ENCODE peak calls at places on chromosomes 4 and X, in five cellular contexts. One of them, this sample, is unnamed.

GRCh38 chrX:45134303-45134702 is 66.4 kb downstream of the DIPK2B start:
- DNase-seq in A549: no peak
- DNase-seq in GM12878: no peak
- DNase-seq in K562: no peak
- DNase-seq in HepG2: peak; percentile 77
- DNase-seq in this sample: no peak

GRCh38 chrX:44872319-44872816 is 620 bp upstream of the KDM6A start:
- DNase-seq in A549: no peak
- DNase-seq in GM12878: no peak
- DNase-seq in K562: peak; percentile 45
- DNase-seq in HepG2: no peak
- DNase-seq in this sample: peak; percentile 41

GRCh38 chrX:109632906-109633504 is 8.0 kb upstream of the KCNE5 start:
- DNase-seq in A549: peak; percentile 20
- DNase-seq in GM12878: no peak
- DNase-seq in K562: peak; percentile 36
- DNase-seq in HepG2: no peak
- DNase-seq in this sample: peak; percentile 50

GRCh38 chrX:71992711-71993110 is 82.1 kb downstream of the NHSL2 start:
- DNase-seq in A549: no peak
- DNase-seq in GM12878: no peak
- DNase-seq in K562: no peak
- DNase-seq in HepG2: no peak
- DNase-seq in this sample: no peak

GRCh38 chr4:138111462-138112000 is 130.6 kb downstream of the SLC7A11 start:
- DNase-seq in A549: no peak
- DNase-seq in GM12878: no peak
- DNase-seq in K562: no peak
- DNase-seq in HepG2: peak; percentile 59
- DNase-seq in this sample: peak; percentile 72

GRCh38 chrX:44871114-44871645 is 1.8 kb upstream of the KDM6A start:
- DNase-seq in A549: no peak
- DNase-seq in GM12878: no peak
- DNase-seq in K562: no peak
- DNase-seq in HepG2: no peak
- DNase-seq in this sample: no peak

GRCh38 chr4:95304898-95305297 is 243.9 kb downstream of the UNC5C start:
- DNase-seq in A549: peak; percentile 84
- DNase-seq in GM12878: no peak
- DNase-seq in K562: no peak
- DNase-seq in HepG2: no peak
- DNase-seq in this sample: peak; percentile 28

GRCh38 chrX:137651647-137652046 is 85.7 kb downstream of the ZIC3 start:
- DNase-seq in A549: no peak
- DNase-seq in GM12878: no peak
- DNase-seq in K562: no peak
- DNase-seq in HepG2: no peak
- DNase-seq in this sample: peak; percentile 38

GRCh38 chr4:141609243-141609642 is 27.1 kb upstream of the IL15 start:
- DNase-seq in A549: no peak
- DNase-seq in GM12878: no peak
- DNase-seq in K562: no peak
- DNase-seq in HepG2: no peak
- DNase-seq in this sample: no peak

GRCh38 chr4:86935499-86935832 is 655 bp downstream of the AFF1 start:
- DNase-seq in A549: no peak
- DNase-seq in GM12878: no peak
- DNase-seq in K562: no peak
- DNase-seq in HepG2: no peak
- DNase-seq in this sample: peak; percentile 63

GRCh38 chr4:123699823-123700822 is 303.5 kb downstream of the SPRY1 start:
- DNase-seq in A549: no peak
- DNase-seq in GM12878: no peak
- DNase-seq in K562: no peak
- DNase-seq in HepG2: peak; percentile 31
- DNase-seq in this sample: no peak
- H3K4me3 ChIP-seq in A549: no peak overlapping the region
- H3K4me3 ChIP-seq in GM12878: no peak overlapping the region
- H3K4me3 ChIP-seq in K562: no peak overlapping the region
- H3K4me3 ChIP-seq in HepG2: no peak overlapping the region
- H3K4me3 ChIP-seq in this sample: no peak overlapping the region

DNA sequence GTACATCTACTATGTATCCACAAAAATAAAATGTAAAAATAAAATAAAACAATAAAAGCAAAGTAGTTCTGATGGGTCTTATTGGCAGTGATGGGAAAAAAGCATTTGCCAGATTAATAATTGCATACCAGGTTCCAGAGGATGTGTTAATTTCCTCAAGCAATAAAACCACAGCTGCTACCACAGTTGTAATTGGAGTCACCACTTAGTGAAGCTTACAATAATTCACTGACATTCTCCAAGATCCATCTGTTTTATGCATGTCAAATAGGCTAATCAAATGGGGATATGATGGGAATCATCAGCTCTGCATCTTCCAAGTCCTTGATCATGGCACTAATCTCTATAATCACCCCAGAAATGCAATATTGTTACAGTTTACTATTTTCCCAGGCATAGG is 123.5 kb upstream of the EMCN start:
- DNase-seq in A549: no peak
- DNase-seq in GM12878: no peak
- DNase-seq in K562: no peak
- DNase-seq in HepG2: no peak
- DNase-seq in this sample: no peak
- H3K4me1 ChIP-seq in A549: no peaks in the 10 kb centered on the region
- H3K4me1 ChIP-seq in GM12878: no peaks in the 10 kb centered on the region
- H3K4me1 ChIP-seq in K562: no peaks in the 10 kb centered on the region
- H3K4me1 ChIP-seq in HepG2: no peaks in the 10 kb centered on the region
- H3K4me1 ChIP-seq in this sample: no peaks in the 10 kb centered on the region

DNA sequence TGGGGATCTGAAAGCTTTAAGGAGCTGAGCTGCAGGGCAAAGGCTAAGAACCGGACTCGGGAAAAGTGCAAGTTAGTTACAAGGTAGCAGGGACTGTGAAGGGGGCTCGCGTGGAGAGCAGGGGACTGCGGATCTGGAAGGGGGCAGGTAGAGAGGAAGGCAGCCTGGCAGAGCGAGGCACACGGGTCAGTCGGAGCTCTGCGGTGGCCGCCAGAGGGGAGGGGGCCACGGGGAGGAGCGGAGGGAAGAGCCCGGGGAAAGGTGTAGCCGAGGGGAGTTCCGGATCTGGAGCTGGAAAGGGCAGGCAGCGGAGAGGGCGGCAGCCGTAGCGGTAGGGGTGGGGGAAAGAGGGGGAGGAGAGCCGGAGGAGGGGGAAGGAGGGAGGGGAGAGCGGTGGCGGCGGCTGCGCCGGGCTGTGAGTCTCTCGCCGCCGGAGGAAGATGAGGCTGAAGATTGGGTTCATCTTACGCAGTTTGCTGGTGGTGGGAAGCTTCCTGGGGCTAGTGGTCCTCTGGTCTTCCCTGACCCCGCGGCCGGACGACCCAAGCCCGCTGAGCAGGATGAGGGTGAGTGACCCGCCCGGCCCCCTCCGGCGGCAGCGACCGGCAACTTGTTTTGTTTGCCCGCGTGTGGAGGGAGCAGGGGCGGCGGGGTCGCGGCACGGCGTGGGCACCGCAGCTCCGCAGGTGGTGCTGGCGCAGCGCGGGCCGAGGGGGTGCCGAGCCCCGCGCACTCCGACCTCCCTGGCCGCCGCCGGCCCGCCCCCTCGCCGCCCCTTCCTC is at the start of gene GALNT7:
- DNase-seq in A549: peak; percentile 81
- DNase-seq in GM12878: no peak
- DNase-seq in K562: peak; percentile 85
- DNase-seq in HepG2: no peak
- DNase-seq in this sample: peak; percentile 93
- TF ChIP-seq JUNB in A549: no peak
- TF ChIP-seq JUNB in GM12878: no peak
- TF ChIP-seq JUNB in K562: no peak
- TF ChIP-seq JUNB in HepG2: no peak
- TF ChIP-seq JUNB in this sample: no peak

GRCh38 chrX:25002658-25003015 is 13.1 kb downstream of the ARX start:
- DNase-seq in A549: no peak
- DNase-seq in GM12878: no peak
- DNase-seq in K562: no peak
- DNase-seq in HepG2: no peak
- DNase-seq in this sample: no peak
- H3K4me3 ChIP-seq in A549: no peak overlapping the region
- H3K4me3 ChIP-seq in GM12878: no peak overlapping the region
- H3K4me3 ChIP-seq in K562: no peak overlapping the region
- H3K4me3 ChIP-seq in HepG2: no peak overlapping the region
- H3K4me3 ChIP-seq in this sample: peak overlapping the region; percentile 54

DNA sequence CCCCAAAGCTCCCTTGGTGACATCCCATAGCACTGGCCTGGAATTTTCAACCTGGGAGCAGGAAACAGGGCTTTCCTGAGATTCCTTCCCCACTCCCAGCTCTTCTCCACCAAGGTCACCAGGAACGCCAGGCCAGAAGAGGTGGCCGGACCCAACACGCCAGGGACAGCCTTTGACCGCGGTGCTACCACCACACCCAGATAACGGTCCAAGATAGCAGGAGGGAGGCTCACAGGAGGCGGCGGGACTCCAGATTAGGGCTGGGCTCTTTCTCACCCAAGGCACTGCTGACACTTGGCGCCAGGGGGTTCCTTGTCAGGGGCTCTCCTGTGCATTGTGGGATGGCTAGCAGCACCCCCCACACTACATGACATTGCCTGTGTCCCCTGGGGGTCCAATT is 22.9 kb downstream of the ZFYVE28 start:
- DNase-seq in A549: no peak
- DNase-seq in GM12878: no peak
- DNase-seq in K562: peak; percentile 79
- DNase-seq in HepG2: no peak
- DNase-seq in this sample: no peak
- H3K4me1 ChIP-seq in A549: no peaks in the 10 kb centered on the region
- H3K4me1 ChIP-seq in GM12878: no peaks in the 10 kb centered on the region
- H3K4me1 ChIP-seq in K562: peaks cover 76% of the 10 kb centered on the region
- H3K4me1 ChIP-seq in HepG2: peaks cover 20% of the 10 kb centered on the region
- H3K4me1 ChIP-seq in this sample: peaks cover 25% of the 10 kb centered on the region

GRCh38 chrX:10054396-10054795 is 87.2 kb downstream of the CLDN34 start:
- DNase-seq in A549: no peak
- DNase-seq in GM12878: no peak
- DNase-seq in K562: no peak
- DNase-seq in HepG2: no peak
- DNase-seq in this sample: no peak
- TF ChIP-seq JUNB in A549: no peak
- TF ChIP-seq JUNB in GM12878: no peak
- TF ChIP-seq JUNB in K562: no peak
- TF ChIP-seq JUNB in HepG2: no peak
- TF ChIP-seq JUNB in this sample: no peak

This sample was measured in GM23338.